ENCODE peak calls at places on chromosome 4, in five cellular contexts. H is K562, X is GM23248, C is neuronal stem cell, E is GM23338. O is an unnamed sample.

GRCh38 chr4:23366207-23366906 is 523.5 kb downstream of the PPARGC1A start:
- DNase-seq in H (no peak), E (no peak), X (no peak), C (no peak), O (no peak)

GRCh38 chr4:61795998-61796397 is 595.9 kb downstream of the ADGRL3 start:
- DNase-seq in E (no peak), H (no peak), C (no peak), X (no peak), O (no peak)

GRCh38 chr4:140151700-140152014 is 2.3 kb downstream of the MAML3 start:
- DNase-seq in X (peak), E (peak), H (peak), C (no peak), O (peak)

GRCh38 chr4:84529169-84529751 is 30.2 kb upstream of the NKX6-1 start:
- DNase-seq in H (peak), C (no peak), E (peak), X (peak), O (no peak)

GRCh38 chr4:40629401-40630334 is at the start of gene RBM47:
- DNase-seq in E (peak), H (peak), X (peak), C (peak), O (peak)

GRCh38 chr4:125313989-125314602 is 659 bp upstream of the FAT4 start:
- DNase-seq in H (no peak), E (peak), C (peak), X (peak), O (no peak)

GRCh38 chr4:44256414-44256813 is 192.2 kb downstream of the KCTD8 start:
- DNase-seq in X (no peak), C (peak), E (peak), H (no peak), O (no peak)

GRCh38 chr4:108694423-108694822 is 44.0 kb downstream of the OSTC start:
- DNase-seq in X (no peak), H (no peak), C (no peak), E (no peak), O (no peak)

GRCh38 chr4:181364504-181364903 is 878.7 kb upstream of the TENM3 start:
- DNase-seq in E (no peak), X (no peak), C (no peak), H (no peak), O (no peak)

GRCh38 chr4:13546855-13547562 is 2.7 kb upstream of the NKX3-2 start:
- DNase-seq in H (no peak), C (no peak), X (no peak), E (peak), O (no peak)

GRCh38 chr4:128329638-128330037 is 42.0 kb upstream of the PGRMC2 start:
- DNase-seq in C (no peak), E (no peak), H (no peak), X (no peak), O (no peak)

GRCh38 chr4:30605616-30606015 is 114.6 kb upstream of the PCDH7 start:
- DNase-seq in H (no peak), C (no peak), E (no peak), X (no peak), O (no peak)
- H2AFZ ChIP-seq in H (no peak), C (peak), E (no peak), X (no peak), O (no peak)

DNA sequence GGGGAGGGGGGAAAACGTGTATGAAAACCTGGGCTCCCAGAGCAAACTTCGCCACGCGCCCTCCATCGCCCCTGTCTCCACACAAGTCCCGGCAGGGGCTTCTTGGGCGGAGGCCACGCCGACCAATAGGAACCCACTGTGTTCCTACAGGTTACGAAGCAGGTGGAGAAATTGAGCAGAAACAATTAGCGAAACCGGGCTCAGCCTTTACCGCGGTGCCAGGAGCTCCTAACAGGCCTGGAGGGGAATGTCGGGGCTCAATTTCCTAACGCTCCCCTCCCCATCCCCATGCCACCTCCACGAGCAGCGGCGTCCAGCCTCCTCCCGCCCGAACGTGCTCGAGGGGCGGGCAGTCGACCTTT is 582 bp upstream of the KIT start:
- DNase-seq in X (no peak), C (no peak), H (no peak), E (peak), O (no peak)
- H2AFZ ChIP-seq in X (peak), C (peak), H (no peak), E (peak), O (no peak)

GRCh38 chr4:176810481-176811249 is 17.9 kb upstream of the VEGFC start:
- DNase-seq in E (no peak), X (peak), C (no peak), H (no peak), O (no peak)
- H2AFZ ChIP-seq in E (no peak), X (no peak), C (no peak), H (no peak), O (no peak)

DNA sequence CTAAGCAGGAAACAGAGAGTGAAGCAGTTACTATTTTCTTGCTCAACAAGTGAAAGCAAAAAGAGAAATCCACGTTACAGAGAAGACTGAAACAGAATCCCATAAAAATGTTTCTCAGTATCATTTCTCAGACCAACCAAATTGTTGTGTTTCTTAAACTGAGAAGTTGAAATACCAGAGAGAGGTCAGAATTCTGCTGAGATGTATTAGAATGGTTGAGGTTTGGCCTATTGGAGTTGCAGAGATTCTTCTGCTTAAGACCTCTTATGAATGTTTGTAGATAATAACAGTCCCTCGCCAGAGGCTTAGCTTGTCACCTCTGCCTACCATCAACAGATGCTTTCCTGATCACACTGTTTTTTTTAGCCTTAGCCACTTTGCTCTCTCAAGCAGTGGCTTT is 481.4 kb downstream of the TRIML1 start:
- DNase-seq in E (no peak), X (no peak), H (no peak), C (no peak), O (no peak)
- H2AFZ ChIP-seq in E (no peak), X (no peak), H (no peak), C (no peak), O (no peak)

GRCh38 chr4:5574386-5574785 is 134.0 kb downstream of the EVC2 start:
- DNase-seq in C (no peak), H (no peak), X (no peak), E (no peak), O (no peak)
- H2AFZ ChIP-seq in C (no peak), H (no peak), X (no peak), E (no peak), O (no peak)

O was measured in PC-9.